ENCODE peak calls at places on chromosomes 13 and 19, in nine cellular contexts. X, C, K, F, Q, A, E, U and Z are unnamed samples.

GRCh38 chr13:48078251-48078656 is 16.6 kb downstream of the MED4 start:
- DNase-seq in F (peak; percentile 20), C (no peak), A (no peak), U (no peak), X (peak; percentile 13), Q (no peak), K (peak; percentile 13), E (no peak), Z (no peak)

GRCh38 chr19:38941979-38942378 is 11.2 kb downstream of the MRPS12 start:
- DNase-seq in U (no peak), X (no peak), C (no peak), E (no peak), Q (no peak), K (no peak), F (no peak), A (peak; percentile 16), Z (no peak)

GRCh38 chr13:85417807-85418206 is 381.4 kb downstream of the SLITRK6 start:
- DNase-seq in C (no peak), A (no peak), U (no peak), F (no peak), E (no peak), Q (no peak), X (no peak), K (no peak), Z (no peak)

GRCh38 chr19:29610574-29611271 is 4.6 kb downstream of the POP4 start:
- DNase-seq in K (peak; percentile 43), Q (peak; percentile 80), A (peak; percentile 94), F (peak; percentile 95), E (peak; percentile 84), X (peak; percentile 80), U (peak; percentile 88), C (peak; percentile 85), Z (peak; percentile 93)

GRCh38 chr13:67736646-67737420 is 506.7 kb upstream of the PCDH9 start:
- DNase-seq in Q (no peak), X (no peak), F (peak; percentile 77), C (no peak), U (no peak), K (no peak), A (no peak), E (no peak), Z (no peak)

GRCh38 chr19:17255150-17255621 is 9.4 kb downstream of the USHBP1 start:
- DNase-seq in A (no peak), Q (no peak), F (peak; percentile 39), U (no peak), K (no peak), X (no peak), C (no peak), E (no peak), Z (no peak)

GRCh38 chr13:111027481-111028439 is 87.3 kb upstream of the ARHGEF7 start:
- DNase-seq in F (no peak), C (no peak), U (peak; percentile 28), Q (no peak), X (no peak), K (no peak), A (no peak), E (no peak), Z (no peak)

GRCh38 chr13:103157034-103157433 is 90.8 kb upstream of the SLC10A2 start:
- DNase-seq in K (no peak), X (no peak), E (no peak), A (no peak), U (no peak), Q (no peak), C (no peak), F (no peak), Z (no peak)

GRCh38 chr19:57280913-57281425 is 684 bp downstream of the ZNF460 start:
- DNase-seq in C (no peak), X (no peak), U (no peak), F (no peak), A (no peak), E (no peak), K (no peak), Q (no peak), Z (no peak)

GRCh38 chr19:46373573-46374359 is 26.9 kb downstream of the PPP5C start:
- DNase-seq in A (no peak), C (peak; percentile 99), Q (peak; percentile 98), F (peak; percentile 80), X (peak; percentile 94), E (no peak), K (no peak), U (peak; percentile 73), Z (no peak)

GRCh38 chr19:10782795-10783194 is 53.2 kb downstream of the TMED1 start:
- DNase-seq in U (no peak), A (peak; percentile 88), Q (no peak), X (no peak), E (no peak), C (no peak), K (no peak), F (no peak), Z (no peak)

GRCh38 chr19:21704320-21704719 is 63.1 kb downstream of the ZNF100 start:
- DNase-seq in U (no peak), A (no peak), X (no peak), Q (no peak), K (no peak), F (peak; percentile 88), C (no peak), E (no peak), Z (no peak)

GRCh38 chr19:43651758-43652545 is 12.3 kb upstream of the CADM4 start:
- DNase-seq in U (peak; percentile 80), K (no peak), F (peak; percentile 88), C (peak; percentile 66), Q (peak; percentile 71), A (no peak), X (peak; percentile 65), E (peak; percentile 81), Z (no peak)

GRCh38 chr13:30421093-30422055 is 919 bp upstream of the UBE2L5 start:
- DNase-seq in A (peak; percentile 94), Q (peak; percentile 77), X (peak; percentile 82), E (peak; percentile 54), C (peak; percentile 82), K (no peak), U (peak; percentile 78), F (peak; percentile 78), Z (peak; percentile 95)

GRCh38 chr13:109833071-109833470 is 46.7 kb upstream of the IRS2 start:
- DNase-seq in K (no peak), Q (no peak), C (no peak), X (no peak), F (no peak), U (no peak), E (no peak), A (no peak), Z (peak; percentile 66)

GRCh38 chr13:103002279-103002678 is 63.9 kb downstream of the SLC10A2 start:
- DNase-seq in A (no peak), K (no peak), U (no peak), F (no peak), E (no peak), X (no peak), C (no peak), Q (no peak), Z (no peak)

GRCh38 chr13:56622840-56623239 is 517.9 kb upstream of the PRR20A start:
- DNase-seq in U (no peak), K (no peak), C (no peak), F (no peak), A (no peak), E (no peak), X (no peak), Q (no peak), Z (no peak)

GRCh38 chr13:98826156-98826555 is 73.7 kb upstream of the SLC15A1 start:
- DNase-seq in U (no peak), E (no peak), Q (no peak), A (no peak), F (no peak), K (no peak), C (no peak), X (no peak), Z (no peak)

GRCh38 chr13:34021619-34022018 is 203.7 kb downstream of the RFC3 start:
- DNase-seq in E (no peak), X (no peak), K (no peak), F (no peak), U (no peak), A (no peak), Q (no peak), C (no peak), Z (no peak)

GRCh38 chr13:50125556-50126377 is 110.5 kb downstream of the KCNRG start:
- DNase-seq in A (peak; percentile 98), E (peak; percentile 81), F (peak; percentile 91), K (peak; percentile 39), Q (peak; percentile 90), U (peak; percentile 78), C (peak; percentile 97), X (peak; percentile 96), Z (peak; percentile 99)
- H3K27me3 ChIP-seq in A (peaks cover 36% of the 10 kb centered on the region), E (no peaks in the 10 kb centered on the region), F (peaks cover 91% of the 10 kb centered on the region), K (no peaks in the 10 kb centered on the region), Q (peaks cover 43% of the 10 kb centered on the region), U (peaks cover 50% of the 10 kb centered on the region), C (peaks cover 43% of the 10 kb centered on the region), X (peaks cover 32% of the 10 kb centered on the region), Z (no peaks in the 10 kb centered on the region)

GRCh38 chr13:31945202-31945978 is 86.2 kb upstream of the FRY start:
- DNase-seq in U (no peak), F (peak; percentile 66), Q (peak; percentile 71), E (no peak), A (no peak), X (peak; percentile 27), C (peak; percentile 67), K (no peak), Z (no peak)
- TF ChIP-seq POLR2AphosphoS5 in U (no peak), F (no peak), Q (no peak), E (no peak), A (no peak), X (no peak), C (peak; percentile 84), K (no peak), Z (no peak)

DNA sequence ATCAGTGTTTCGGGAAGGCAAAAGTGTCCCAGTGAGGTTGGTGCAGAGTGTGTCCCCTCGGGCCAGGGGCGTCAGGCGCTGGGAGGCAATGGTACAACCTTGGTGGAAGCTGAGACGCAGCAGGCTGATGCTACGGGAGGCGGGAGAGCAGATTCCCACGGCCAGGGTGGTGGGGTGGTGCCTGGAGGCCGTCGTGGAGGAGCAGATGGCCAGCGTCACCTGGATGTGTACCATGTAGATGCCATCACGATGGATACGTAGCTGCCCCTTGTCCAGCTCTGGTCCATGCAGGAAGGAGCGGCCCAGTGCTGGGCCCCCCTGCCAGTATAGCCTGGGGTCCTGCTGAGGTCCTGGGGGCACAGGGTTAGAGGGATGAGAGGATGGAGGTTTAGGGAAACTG is 4.9 kb downstream of the CD70 start:
- DNase-seq in A (no peak), Q (no peak), C (no peak), U (no peak), K (no peak), X (no peak), E (no peak), F (no peak), Z (no peak)
- H3K27me3 ChIP-seq in A (peaks cover 61% of the 10 kb centered on the region), Q (peaks cover 70% of the 10 kb centered on the region), C (peaks cover 90% of the 10 kb centered on the region), U (peaks cover 29% of the 10 kb centered on the region), K (peaks cover 15% of the 10 kb centered on the region), X (peaks cover 73% of the 10 kb centered on the region), E (no peaks in the 10 kb centered on the region), F (peaks cover 58% of the 10 kb centered on the region), Z (peaks cover 28% of the 10 kb centered on the region)

DNA sequence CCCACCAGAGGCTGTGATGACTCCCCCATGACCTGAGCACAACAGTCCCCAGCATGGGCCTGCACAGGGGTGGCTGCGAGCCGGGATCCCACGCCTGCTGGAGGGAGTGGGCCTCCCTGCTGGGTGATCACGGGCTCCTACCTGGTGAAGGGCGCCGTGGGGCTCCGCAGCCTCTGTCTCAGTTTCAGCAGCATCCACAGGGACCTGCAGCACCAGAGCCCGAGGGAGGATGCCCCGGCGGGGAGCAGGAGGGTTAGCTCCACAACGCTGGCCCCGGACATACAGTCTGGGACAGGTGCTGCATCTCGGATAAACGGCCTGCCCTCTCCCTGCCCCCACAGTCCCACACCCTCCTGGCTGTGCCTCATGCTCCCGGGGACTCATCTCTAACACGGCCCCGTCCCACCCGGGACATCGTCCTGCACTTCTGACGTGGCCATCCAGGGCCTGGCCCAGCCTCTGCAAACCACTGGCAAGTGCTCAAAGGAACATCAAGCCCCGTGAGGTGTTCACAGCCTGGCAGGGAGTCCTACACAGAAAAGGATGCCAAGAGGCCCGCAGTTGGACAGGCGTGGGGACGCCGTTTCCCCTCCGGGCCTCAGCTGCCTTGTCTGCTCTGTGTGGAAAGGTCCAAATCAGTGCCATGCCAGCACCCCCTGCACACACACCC is 10.5 kb downstream of the PEX11G start:
- DNase-seq in E (no peak), F (no peak), Q (no peak), K (no peak), A (no peak), U (no peak), C (no peak), X (no peak), Z (no peak)
- TF ChIP-seq POLR2AphosphoS5 in E (no peak), F (no peak), Q (no peak), K (peak; percentile 2), A (peak; percentile 42), U (peak; percentile 48), C (no peak), X (no peak), Z (peak; percentile 35)